ENCODE peak calls at places on chromosomes 3 and 15, in four cellular contexts. U is activated CD4-positive, alpha-beta T cell treated with anti-CD3 and anti-CD28 coated beads, Interleukin-2, amount 50 U/mL, for 24 hours; O is sciatic nerve; N is ACHN. Q is an unnamed sample.

GRCh38 chr3:72810659-72811434 is 37.4 kb downstream of the SHQ1 start:
- DNase-seq in N (no peak), O (no peak), U (no peak), Q (no peak)

GRCh38 chr15:91915576-91915975 is 62.1 kb downstream of the SLCO3A1 start:
- DNase-seq in N (no peak), U (no peak), O (no peak), Q (no peak)

GRCh38 chr15:65101418-65101890 is 13.5 kb downstream of the UBAP1L start:
- DNase-seq in O (peak), N (peak), U (no peak), Q (no peak)

GRCh38 chr3:185558395-185558794 is 6.0 kb upstream of the LIPH start:
- DNase-seq in N (peak), U (no peak), O (no peak), Q (no peak)

GRCh38 chr3:24387493-24387892 is 107.2 kb downstream of the THRB start:
- DNase-seq in O (no peak), U (no peak), N (no peak), Q (no peak)

GRCh38 chr3:39378092-39378491 is 5.1 kb upstream of the SLC25A38 start:
- DNase-seq in O (no peak), U (peak), N (peak), Q (no peak)

GRCh38 chr3:52890735-52891134 is 6.6 kb downstream of the STIMATE start:
- DNase-seq in U (peak), O (no peak), N (no peak), Q (no peak)

GRCh38 chr15:60219841-60220240 is 177.9 kb downstream of the ANXA2 start:
- DNase-seq in N (no peak), U (no peak), O (no peak), Q (no peak)

GRCh38 chr3:27326211-27326948 is 42.8 kb downstream of the NEK10 start:
- DNase-seq in O (no peak), N (no peak), U (no peak), Q (no peak)

GRCh38 chr15:99247063-99247462 is 2.3 kb downstream of the TTC23 start:
- DNase-seq in O (no peak), N (no peak), U (no peak), Q (no peak)